ENCODE peak calls at places on chromosomes 2 and 18, in eight cellular contexts. D is NCI-H1092; I is stimulated activated CD8-positive, alpha-beta memory T cell treated with anti-CD3 and anti-CD28 coated beads, Interleukin-2, amount 100 ng/mL, for 1 hour; N is AML-193; P is GM03348; Q is caudate nucleus; C is NCI-H1694; O is stimulated activated CD4-positive, alpha-beta T cell treated with anti-CD3 and anti-CD28 coated beads, Interleukin-1b, Interleukin-23, amount 100 ng/mL, for 4 hours. U is an unnamed sample.
A peak's percentile ranks its signal among the peaks of the same experiment; 100 is the strongest.

GRCh38 chr2:42504364-42505230 is 10.8 kb upstream of the KCNG3 start:
- DNase-seq in C (no peak), N (no peak), D (no peak), P (no peak), O (no peak), Q (no peak), I (no peak), U (no peak)

GRCh38 chr2:128714861-128715312 is 396.2 kb upstream of the HS6ST1 start:
- DNase-seq in N (peak; percentile 2), O (no peak), C (peak; percentile 19), Q (no peak), I (no peak), P (no peak), D (no peak), U (no peak)

GRCh38 chr2:165450141-165450540 is 19.4 kb upstream of the CSRNP3 start:
- DNase-seq in Q (no peak), I (no peak), C (no peak), D (no peak), P (no peak), N (no peak), O (no peak), U (peak; percentile 24)

GRCh38 chr2:211423018-211423417 is 866.6 kb downstream of the CPS1 start:
- DNase-seq in Q (no peak), I (no peak), C (no peak), O (no peak), N (no peak), P (no peak), D (no peak), U (no peak)

GRCh38 chr2:24490674-24491625 is at the start of gene NCOA1:
- DNase-seq in N (peak; percentile 86), P (peak; percentile 97), D (peak; percentile 49), Q (peak; percentile 88), I (peak; percentile 85), C (peak; percentile 77), O (peak; percentile 83), U (peak; percentile 91)

GRCh38 chr2:107132141-107132540 is 246.2 kb upstream of the ST6GAL2 start:
- DNase-seq in I (no peak), D (no peak), Q (no peak), N (no peak), P (no peak), C (no peak), O (no peak), U (no peak)

GRCh38 chr2:158407031-158407430 is 49.5 kb downstream of the CCDC148 start:
- DNase-seq in O (no peak), N (no peak), P (no peak), I (no peak), C (peak; percentile 95), Q (no peak), D (no peak), U (no peak)

GRCh38 chr2:11496311-11496710 is 30.4 kb upstream of the E2F6 start:
- DNase-seq in O (no peak), D (no peak), I (no peak), C (no peak), P (no peak), N (no peak), Q (no peak), U (no peak)

GRCh38 chr18:31750259-31750658 is 10.4 kb downstream of the SLC25A52 start:
- DNase-seq in O (no peak), P (no peak), C (no peak), N (no peak), Q (no peak), D (no peak), I (no peak), U (no peak)

GRCh38 chr18:2564373-2564772 is 6.9 kb downstream of the METTL4 start:
- DNase-seq in C (no peak), D (no peak), P (no peak), I (no peak), N (no peak), O (no peak), Q (no peak), U (no peak)

GRCh38 chr2:135600915-135601314 is 69.6 kb downstream of the R3HDM1 start:
- DNase-seq in P (peak; percentile 5), Q (no peak), N (no peak), C (no peak), I (no peak), D (no peak), O (no peak), U (no peak)

GRCh38 chr2:102122115-102122514 is 20.4 kb upstream of the IL1R1 start:
- DNase-seq in Q (no peak), C (no peak), O (no peak), D (no peak), I (no peak), P (peak; percentile 82), N (no peak), U (no peak)

GRCh38 chr2:54629914-54630609 is 93.4 kb upstream of the EML6 start:
- DNase-seq in O (no peak), P (peak; percentile 14), D (no peak), I (no peak), N (no peak), Q (no peak), C (no peak), U (no peak)

GRCh38 chr2:148701039-148701438 is 56.5 kb downstream of the EPC2 start:
- DNase-seq in D (no peak), I (no peak), N (no peak), P (no peak), Q (no peak), O (no peak), C (no peak), U (no peak)

GRCh38 chr2:234963785-234964615 is 12.2 kb downstream of the SH3BP4 start:
- DNase-seq in I (no peak), P (peak; percentile 75), O (no peak), C (no peak), D (no peak), Q (no peak), N (no peak), U (no peak)

GRCh38 chr2:234714711-234715110 is 217.8 kb upstream of the ARL4C start:
- DNase-seq in N (no peak), Q (no peak), C (no peak), D (no peak), P (no peak), O (no peak), I (no peak), U (no peak)

GRCh38 chr2:196939381-196939780 is 12.9 kb upstream of the PGAP1 start:
- DNase-seq in Q (no peak), O (no peak), D (no peak), P (no peak), I (no peak), N (no peak), C (no peak), U (no peak)

GRCh38 chr18:4599312-4599711 is 144.2 kb upstream of the DLGAP1 start:
- DNase-seq in I (no peak), P (no peak), O (no peak), D (no peak), Q (no peak), C (no peak), N (no peak), U (no peak)

GRCh38 chr2:126907671-126908070 is 9.0 kb downstream of the TEX51 start:
- DNase-seq in O (no peak), D (no peak), I (no peak), N (no peak), C (no peak), P (no peak), Q (no peak), U (no peak)

GRCh38 chr2:37767051-37767450 is 95.6 kb upstream of the CDC42EP3 start:
- DNase-seq in I (no peak), D (no peak), O (no peak), Q (no peak), P (peak; percentile 39), N (no peak), C (no peak), U (no peak)

GRCh38 chr2:166239548-166239947 is 111.7 kb upstream of the SCN1A start:
- DNase-seq in C (no peak), Q (no peak), N (no peak), I (no peak), O (no peak), D (no peak), P (peak; percentile 54), U (no peak)

GRCh38 chr2:156400704-156401678 is 35.2 kb upstream of the GPD2 start:
- DNase-seq in I (peak; percentile 60), C (peak; percentile 86), N (peak; percentile 83), D (peak; percentile 53), Q (peak; percentile 86), O (peak; percentile 86), P (peak; percentile 80), U (peak; percentile 82)

GRCh38 chr2:171807831-171808393 is 86.1 kb downstream of the SLC25A12 start:
- DNase-seq in N (no peak), I (no peak), D (no peak), Q (no peak), C (no peak), O (no peak), P (no peak), U (no peak)